ENCODE peak calls at places on chromosomes 6 and 20, in six cellular contexts. N is K562, Z is heart right ventricle, B is transverse colon, I is GM23338, X is neural progenitor cell. W is an unnamed sample. For H3K36me3, the result is how much of the 10 kb centered on the place peaks cover.

GRCh38 chr6:80674669-80675068 is 568.2 kb downstream of the BCKDHB start:
- DNase-seq in N (no peak), Z (no peak), B (no peak), I (no peak), X (no peak), W (no peak)

GRCh38 chr6:119043783-119044182 is 34.7 kb downstream of the FAM184A start:
- DNase-seq in N (no peak), Z (no peak), B (no peak), I (no peak), X (no peak), W (no peak)

GRCh38 chr6:135606392-135606791 is 108.9 kb upstream of the AHI1 start:
- DNase-seq in N (no peak), Z (no peak), B (no peak), I (no peak), X (no peak), W (no peak)

GRCh38 chr20:8076505-8077498 is 55.3 kb upstream of the PLCB1 start:
- DNase-seq in N (no peak), Z (no peak), B (no peak), I (no peak), X (no peak), W (no peak)

GRCh38 chr6:56517155-56517745 is 125.4 kb downstream of the DST start:
- DNase-seq in N (no peak), Z (no peak), B (no peak), I (no peak), X (no peak), W (no peak)

GRCh38 chr20:51491393-51491792 is 51.1 kb downstream of the NFATC2 start:
- DNase-seq in N (no peak), Z (no peak), B (no peak), I (no peak), X (no peak), W (no peak)

GRCh38 chr6:106553440-106553839 is 75.9 kb downstream of the RTN4IP1 start:
- DNase-seq in N (no peak), Z (no peak), B (no peak), I (no peak), X (no peak), W (no peak)

GRCh38 chr6:22954749-22955385 is 385.5 kb downstream of the HDGFL1 start:
- DNase-seq in N (no peak), Z (no peak), B (no peak), I (no peak), X (no peak), W (no peak)

GRCh38 chr20:20364747-20365558 is 3.0 kb upstream of the INSM1 start:
- DNase-seq in N (no peak), Z (no peak), B (no peak), I (peak), X (peak), W (no peak)

GRCh38 chr20:37881601-37882343 is 21.2 kb upstream of the VSTM2L start:
- DNase-seq in N (no peak), Z (no peak), B (no peak), I (no peak), X (no peak), W (no peak)

GRCh38 chr6:38141716-38142115 is 322.2 kb downstream of the ZFAND3 start:
- DNase-seq in N (no peak), Z (no peak), B (no peak), I (no peak), X (no peak), W (no peak)

GRCh38 chr20:36786246-36786645 is 12.7 kb upstream of the DSN1 start:
- DNase-seq in N (no peak), Z (no peak), B (no peak), I (no peak), X (no peak), W (no peak)

GRCh38 chr20:36784116-36784515 is 10.6 kb upstream of the DSN1 start:
- DNase-seq in N (no peak), Z (no peak), B (no peak), I (no peak), X (no peak), W (no peak)

GRCh38 chr20:36785308-36785707 is 11.7 kb upstream of the DSN1 start:
- DNase-seq in N (no peak), Z (no peak), B (no peak), I (no peak), X (no peak), W (no peak)

GRCh38 chr20:36784900-36785299 is 11.3 kb upstream of the DSN1 start:
- DNase-seq in N (no peak), Z (no peak), B (no peak), I (no peak), X (no peak), W (no peak)

GRCh38 chr20:36786663-36787062 is 13.1 kb upstream of the DSN1 start:
- DNase-seq in N (no peak), Z (no peak), B (no peak), I (no peak), X (no peak), W (no peak)
- H3K27ac ChIP-seq in N (no peak), Z (no peak), B (no peak), I (no peak), X (no peak), W (no peak)

GRCh38 chr20:33016581-33017109 is 9.1 kb downstream of the BPIFB2 start:
- DNase-seq in N (no peak), Z (no peak), B (no peak), I (no peak), X (no peak), W (no peak)

GRCh38 chr20:33015114-33015491 is 7.6 kb downstream of the BPIFB2 start:
- DNase-seq in N (no peak), Z (no peak), B (no peak), I (no peak), X (no peak), W (no peak)

GRCh38 chr20:33014336-33015113 is 7.0 kb downstream of the BPIFB2 start:
- DNase-seq in N (no peak), Z (no peak), B (no peak), I (no peak), X (peak), W (no peak)

GRCh38 chr20:33017542-33017941 is 10.0 kb downstream of the BPIFB2 start:
- DNase-seq in N (no peak), Z (no peak), B (no peak), I (no peak), X (no peak), W (no peak)

GRCh38 chr20:33015700-33016580 is 8.4 kb downstream of the BPIFB2 start:
- DNase-seq in N (no peak), Z (no peak), B (no peak), I (no peak), X (no peak), W (no peak)
- H3K36me3 ChIP-seq in N (under half), Z (under half), B (under half), I (under half), X (under half), W (under half)

GRCh38 chr6:144394209-144394608 is 109.1 kb downstream of the UTRN start:
- DNase-seq in N (no peak), Z (no peak), B (no peak), I (no peak), X (no peak), W (no peak)

GRCh38 chr6:144395014-144395413 is 109.9 kb downstream of the UTRN start:
- DNase-seq in N (no peak), Z (no peak), B (no peak), I (no peak), X (no peak), W (no peak)

GRCh38 chr6:144390886-144391285 is 105.8 kb downstream of the UTRN start:
- DNase-seq in N (no peak), Z (no peak), B (no peak), I (no peak), X (no peak), W (no peak)

GRCh38 chr6:144395835-144396234 is 110.7 kb downstream of the UTRN start:
- DNase-seq in N (no peak), Z (no peak), B (no peak), I (no peak), X (no peak), W (no peak)

GRCh38 chr6:144390202-144390601 is 105.1 kb downstream of the UTRN start:
- DNase-seq in N (no peak), Z (no peak), B (no peak), I (no peak), X (no peak), W (no peak)
- TF ChIP-seq CTCF in N (no peak), Z (no peak), B (no peak), I (no peak), X (no peak), W (no peak)

GRCh38 chr6:13504611-13505344 is 17.4 kb upstream of the GFOD1 start:
- DNase-seq in N (no peak), Z (no peak), B (no peak), I (no peak), X (no peak), W (no peak)
- H3K27ac ChIP-seq in N (no peak), Z (peak), B (no peak), I (no peak), X (no peak), W (no peak)

DNA sequence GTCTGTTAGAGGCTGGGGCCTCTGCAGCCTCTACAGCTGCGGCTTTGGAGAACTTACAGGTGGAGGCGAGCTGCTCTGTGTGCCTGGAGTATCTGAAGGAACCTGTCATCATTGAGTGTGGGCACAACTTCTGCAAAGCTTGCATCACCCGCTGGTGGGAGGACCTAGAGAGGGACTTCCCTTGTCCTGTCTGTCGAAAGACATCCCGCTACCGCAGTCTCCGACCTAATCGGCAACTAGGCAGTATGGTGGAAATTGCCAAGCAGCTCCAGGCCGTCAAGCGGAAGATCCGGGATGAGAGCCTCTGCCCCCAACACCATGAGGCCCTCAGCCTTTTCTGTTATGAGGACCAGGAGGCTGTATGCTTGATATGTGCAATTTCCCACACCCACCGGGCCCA is 2.6 kb downstream of the TRIM39 start:
- DNase-seq in N (no peak), Z (no peak), B (no peak), I (no peak), X (no peak), W (no peak)
- H3K36me3 ChIP-seq in N (half or more), Z (half or more), B (under half), I (under half), X (under half), W (half or more)

GRCh38 chr6:79076881-79077641 is 993 bp downstream of the PHIP start:
- DNase-seq in N (peak), Z (peak), B (peak), I (peak), X (peak), W (peak)

GRCh38 chr6:79079425-79080130 is 1.5 kb upstream of the PHIP start:
- DNase-seq in N (no peak), Z (no peak), B (no peak), I (peak), X (peak), W (no peak)

GRCh38 chr6:79076160-79076559 is 1.9 kb downstream of the PHIP start:
- DNase-seq in N (no peak), Z (no peak), B (no peak), I (no peak), X (no peak), W (no peak)

GRCh38 chr6:79077680-79078056 is 386 bp downstream of the PHIP start:
- DNase-seq in N (peak), Z (no peak), B (peak), I (no peak), X (no peak), W (no peak)

DNA sequence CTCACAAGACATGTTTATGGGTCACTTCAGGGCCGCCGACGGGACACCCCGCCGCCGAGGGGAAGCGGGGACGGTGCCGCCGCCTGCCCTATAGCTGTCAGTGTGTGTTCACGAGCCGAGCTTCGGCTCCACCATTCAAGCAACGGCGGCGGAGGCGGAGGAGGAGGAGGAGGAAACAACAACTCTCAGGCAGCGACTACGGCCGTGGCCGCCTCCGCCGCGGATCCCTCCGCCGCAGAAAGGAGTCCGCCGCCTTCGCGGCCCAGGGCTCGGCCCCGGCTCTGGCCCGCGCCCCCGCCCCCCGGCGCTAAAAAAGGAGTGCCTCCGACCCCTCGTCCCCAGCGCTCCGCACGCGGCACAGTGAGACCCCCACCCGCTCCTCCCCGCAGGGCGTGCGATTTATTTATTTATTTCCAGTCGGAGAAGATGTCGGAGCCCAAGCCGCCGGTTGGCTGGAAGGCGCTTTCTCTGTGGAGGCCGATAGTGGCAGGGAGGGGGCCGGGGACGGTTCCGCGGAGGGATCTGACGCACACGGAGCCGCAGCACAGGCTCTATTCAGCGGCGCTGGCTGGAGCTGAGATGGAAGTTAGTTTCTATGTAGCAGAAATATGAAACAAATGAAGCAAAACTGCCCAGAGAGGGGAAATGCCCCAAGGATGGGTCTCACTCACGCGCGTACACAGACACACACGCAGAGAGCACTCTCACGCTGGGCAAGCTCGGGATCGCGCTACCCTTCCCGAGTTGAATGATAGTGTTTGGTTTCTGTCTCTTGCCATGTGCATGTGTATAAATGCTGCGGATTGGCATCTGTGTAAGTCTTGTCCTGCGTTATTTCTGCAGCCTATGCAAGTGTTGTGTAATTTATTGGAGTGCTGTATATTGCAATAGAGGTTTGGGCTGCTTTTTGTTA is at the start of gene PHIP:
- DNase-seq in N (peak), Z (peak), B (peak), I (peak), X (peak), W (peak)
- TF ChIP-seq CTCF in N (no peak), Z (no peak), B (no peak), I (no peak), X (no peak), W (peak)

DNA sequence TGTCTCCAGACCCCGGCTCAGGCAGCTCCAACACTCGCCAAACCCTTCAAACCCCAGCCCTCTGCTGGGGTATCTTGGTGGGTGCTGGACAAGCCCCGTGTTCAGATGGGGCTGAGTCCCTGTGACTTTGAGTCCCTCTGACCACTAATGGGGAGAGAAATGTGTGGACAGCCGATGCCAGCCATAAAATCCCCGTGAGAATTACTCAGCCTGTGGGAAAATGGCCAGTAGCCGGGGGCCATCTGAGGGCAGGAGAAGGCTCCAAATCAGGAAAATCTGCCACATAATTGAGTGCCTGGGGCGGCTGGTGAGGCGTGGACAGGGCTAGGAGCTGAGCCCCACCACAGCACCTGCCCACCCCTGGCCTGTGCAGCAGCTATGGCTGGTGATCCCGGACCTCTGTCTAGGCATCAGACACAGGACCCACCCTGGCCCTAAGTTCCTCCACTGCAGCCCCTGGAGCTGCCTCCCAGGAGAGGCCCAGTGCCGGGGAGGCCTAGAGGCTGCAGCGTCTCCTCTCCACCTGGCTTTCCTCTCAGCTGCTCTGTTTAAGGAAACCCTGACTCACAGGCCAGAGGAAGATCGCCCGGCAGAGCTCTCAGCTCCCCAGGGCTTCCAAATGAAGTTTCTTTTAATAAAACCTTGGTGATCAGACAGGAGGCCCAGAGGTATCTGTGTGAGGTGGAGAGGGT is 53.7 kb upstream of the SLCO4A1 start:
- DNase-seq in N (no peak), Z (no peak), B (no peak), I (no peak), X (no peak), W (no peak)
- H3K27ac ChIP-seq in N (no peak), Z (no peak), B (no peak), I (no peak), X (no peak), W (no peak)

DNA sequence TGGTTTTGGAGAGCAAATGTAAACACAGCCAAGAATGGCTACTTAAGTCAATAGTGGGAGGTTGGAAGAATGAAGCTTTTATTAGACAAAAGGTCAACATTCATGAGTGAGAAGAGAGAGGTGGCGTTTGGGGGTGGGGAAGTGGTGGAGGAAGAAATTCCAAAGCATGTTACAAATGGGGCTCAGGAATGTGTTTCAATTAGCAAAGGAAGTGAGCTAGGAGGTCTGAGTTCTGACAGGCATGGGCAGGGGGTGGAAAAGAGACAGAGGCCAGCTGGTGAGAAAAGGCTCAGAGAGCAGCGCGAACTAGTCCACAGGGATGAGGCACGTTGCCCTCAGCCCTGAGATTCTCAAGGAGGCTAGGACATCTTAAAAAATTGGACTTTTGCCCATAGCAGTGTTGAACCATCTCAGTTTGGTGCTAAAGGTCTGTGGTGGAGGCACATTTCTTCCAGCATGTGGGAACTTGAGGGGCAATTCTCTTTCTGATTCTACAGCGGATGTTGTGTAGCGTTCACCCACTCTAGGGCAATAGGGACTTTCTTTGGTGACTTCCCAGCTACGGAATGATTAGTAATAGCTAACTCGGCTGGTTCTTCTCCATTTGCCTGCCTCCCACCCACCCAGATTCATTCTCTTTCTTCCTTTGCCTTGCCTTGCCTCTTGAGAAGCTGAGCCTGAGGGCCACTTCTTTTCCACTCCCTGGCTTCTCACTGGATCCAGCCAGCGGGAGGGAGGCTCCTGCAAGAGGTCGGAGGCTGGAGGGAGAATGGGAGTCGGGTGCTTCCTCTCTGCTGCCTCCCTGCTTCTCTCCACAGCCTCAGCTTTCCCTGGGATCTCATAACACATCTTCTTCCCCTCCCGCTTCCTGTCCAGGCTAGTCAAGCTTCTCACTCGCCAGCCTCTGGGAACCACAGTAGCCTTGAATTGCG is 45.1 kb upstream of the NEDD9 start:
- DNase-seq in N (no peak), Z (no peak), B (no peak), I (peak), X (peak), W (no peak)
- H3K36me3 ChIP-seq in N (under half), Z (under half), B (under half), I (under half), X (under half), W (under half)